ENCODE peak calls at places on chromosomes 11 and 22, in five cellular contexts. R, G, M, D and B are unnamed samples.
A peak's percentile ranks its signal among the peaks of the same experiment; 100 is the strongest.

GRCh38 chr11:69467646-69468045 is 13.8 kb upstream of the LINC01488 start:
- DNase-seq in M (no peak), G (peak; percentile 51), D (no peak), R (no peak), B (no peak)

GRCh38 chr11:2569731-2570210 is 125.0 kb downstream of the KCNQ1 start:
- DNase-seq in R (no peak), M (no peak), G (no peak), D (no peak), B (no peak)

GRCh38 chr22:46812034-46812605 is 49.7 kb downstream of the TBC1D22A start:
- DNase-seq in D (no peak), G (no peak), R (no peak), M (no peak), B (no peak)

GRCh38 chr22:20857838-20858614 is 585 bp downstream of the PI4KA start:
- DNase-seq in R (peak; percentile 72), G (peak; percentile 100), M (peak; percentile 78), D (peak; percentile 27), B (peak; percentile 76)

GRCh38 chr11:78424334-78425270 is 7.0 kb upstream of the GAB2 start:
- DNase-seq in R (no peak), M (no peak), D (peak; percentile 70), G (no peak), B (no peak)

GRCh38 chr11:2304156-2305139 is 2.6 kb downstream of the TSPAN32 start:
- DNase-seq in M (no peak), D (no peak), G (no peak), R (no peak), B (no peak)

GRCh38 chr22:41401781-41402648 is 20.3 kb downstream of the TEF start:
- DNase-seq in G (no peak), M (no peak), D (no peak), R (no peak), B (no peak)

GRCh38 chr22:50189184-50189848 is 3.6 kb downstream of the TRABD start:
- DNase-seq in R (no peak), G (no peak), M (no peak), D (no peak), B (no peak)

GRCh38 chr22:20238567-20239062 is 29.5 kb downstream of the RTN4R start:
- DNase-seq in G (peak; percentile 99), R (peak; percentile 34), D (no peak), M (peak; percentile 94), B (peak; percentile 98)

GRCh38 chr11:119691020-119691666 is 37.9 kb downstream of the NECTIN1 start:
- DNase-seq in D (no peak), M (no peak), G (peak; percentile 44), R (no peak), B (no peak)

GRCh38 chr11:119694334-119694733 is 34.7 kb downstream of the NECTIN1 start:
- DNase-seq in G (no peak), R (no peak), M (no peak), D (no peak), B (no peak)

GRCh38 chr11:119692547-119692834 is 36.5 kb downstream of the NECTIN1 start:
- DNase-seq in M (no peak), G (no peak), D (no peak), R (no peak), B (no peak)

GRCh38 chr11:119693253-119693815 is 35.7 kb downstream of the NECTIN1 start:
- DNase-seq in D (no peak), G (no peak), M (no peak), R (no peak), B (no peak)

DNA sequence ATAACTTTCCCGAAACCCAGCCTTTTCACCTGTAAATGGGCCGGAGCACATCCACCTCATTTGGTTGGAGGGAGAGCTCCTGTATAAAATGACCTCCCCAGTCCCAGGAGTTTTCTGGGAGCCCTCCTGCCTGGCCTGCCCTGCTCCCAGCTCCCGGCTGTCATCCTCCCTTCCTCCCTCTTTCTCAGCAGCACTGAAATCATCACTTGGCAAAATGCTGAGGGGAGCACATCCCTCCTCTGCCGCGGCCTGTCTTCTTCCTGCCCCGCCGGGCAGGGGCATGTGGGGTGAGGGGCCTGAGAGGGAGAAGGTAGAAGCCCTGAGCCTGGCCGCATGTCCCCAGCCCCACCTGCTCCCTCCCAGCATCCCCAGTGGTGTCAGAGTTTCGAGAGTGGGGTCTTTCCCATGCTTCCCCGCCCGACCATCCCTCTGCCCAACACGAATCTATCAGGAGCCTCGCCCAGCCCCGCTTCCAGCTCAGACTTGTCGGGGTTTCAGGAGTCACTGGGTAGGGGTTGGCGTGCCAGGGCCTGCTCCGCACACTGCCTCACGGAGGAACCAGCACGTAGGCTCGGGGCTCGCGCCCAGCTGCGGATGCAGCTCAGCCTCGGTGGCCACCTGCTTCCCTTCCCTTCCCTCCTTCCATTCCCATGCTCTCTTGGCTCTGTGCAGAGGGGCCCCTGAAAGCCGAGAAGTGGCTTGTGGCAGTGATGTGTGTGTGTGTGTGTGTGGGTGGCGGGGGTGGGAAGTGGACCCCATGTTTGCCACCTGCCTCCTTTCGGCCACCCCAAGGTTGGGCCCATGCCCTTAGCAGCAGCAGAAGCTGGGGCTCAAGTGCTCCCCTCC is 37.1 kb downstream of the NECTIN1 start:
- DNase-seq in R (no peak), M (no peak), D (no peak), G (no peak), B (no peak)
- TF ChIP-seq POLR2A in R (no peak), M (no peak), D (no peak), G (no peak), B (no peak)

GRCh38 chr11:124174001-124174400 is 9.1 kb upstream of the OR10D3 start:
- DNase-seq in D (no peak), M (no peak), G (peak; percentile 38), R (no peak), B (no peak)
- TF ChIP-seq TAF1 in D (no peak), M (no peak), G (no peak), R (no peak), B (no peak)

GRCh38 chr11:22625448-22626287 is at the start of gene FANCF:
- DNase-seq in R (peak; percentile 96), D (peak; percentile 100), M (peak; percentile 43), G (peak; percentile 97), B (peak; percentile 63)
- TF ChIP-seq POLR2A in R (peak; percentile 85), D (peak; percentile 81), M (peak; percentile 75), G (peak; percentile 83), B (peak; percentile 78)

GRCh38 chr11:72225411-72225951 is 914 bp downstream of the INPPL1 start:
- DNase-seq in D (no peak), M (no peak), R (no peak), G (no peak), B (no peak)
- TF ChIP-seq TAF1 in D (no peak), M (no peak), R (no peak), G (no peak), B (no peak)

GRCh38 chr11:66418986-66419308 is 1.9 kb upstream of the NPAS4 start:
- DNase-seq in M (no peak), R (no peak), G (no peak), D (no peak), B (no peak)

GRCh38 chr11:66421492-66422205 is 814 bp downstream of the NPAS4 start:
- DNase-seq in G (peak; percentile 91), R (peak; percentile 85), D (peak; percentile 37), M (peak; percentile 81), B (peak; percentile 86)

GRCh38 chr11:66418168-66418985 is 2.5 kb upstream of the NPAS4 start:
- DNase-seq in M (no peak), D (peak; percentile 21), R (peak; percentile 68), G (peak; percentile 74), B (peak; percentile 49)

GRCh38 chr11:66419825-66420224 is 1.0 kb upstream of the NPAS4 start:
- DNase-seq in M (no peak), R (no peak), G (no peak), D (no peak), B (no peak)

GRCh38 chr11:66420671-66421476 is at the start of gene NPAS4:
- DNase-seq in R (no peak), G (no peak), D (no peak), M (no peak), B (no peak)
- TF ChIP-seq POLR2A in R (no peak), G (no peak), D (no peak), M (no peak), B (no peak)

GRCh38 chr11:130474637-130475400 is 26.4 kb downstream of the ADAMTS15 start:
- DNase-seq in G (no peak), M (no peak), R (no peak), D (no peak), B (no peak)

GRCh38 chr11:130477646-130478203 is 29.3 kb downstream of the ADAMTS15 start:
- DNase-seq in D (no peak), G (no peak), R (no peak), M (no peak), B (no peak)

GRCh38 chr11:130476922-130477491 is 28.6 kb downstream of the ADAMTS15 start:
- DNase-seq in G (no peak), M (no peak), D (no peak), R (no peak), B (no peak)

GRCh38 chr11:130475426-130476053 is 27.1 kb downstream of the ADAMTS15 start:
- DNase-seq in M (no peak), D (no peak), G (no peak), R (no peak), B (no peak)

GRCh38 chr11:130476200-130476921 is 27.9 kb downstream of the ADAMTS15 start:
- DNase-seq in M (no peak), D (no peak), G (no peak), R (no peak), B (no peak)
- TF ChIP-seq TAF1 in M (no peak), D (no peak), G (no peak), R (no peak), B (no peak)

DNA sequence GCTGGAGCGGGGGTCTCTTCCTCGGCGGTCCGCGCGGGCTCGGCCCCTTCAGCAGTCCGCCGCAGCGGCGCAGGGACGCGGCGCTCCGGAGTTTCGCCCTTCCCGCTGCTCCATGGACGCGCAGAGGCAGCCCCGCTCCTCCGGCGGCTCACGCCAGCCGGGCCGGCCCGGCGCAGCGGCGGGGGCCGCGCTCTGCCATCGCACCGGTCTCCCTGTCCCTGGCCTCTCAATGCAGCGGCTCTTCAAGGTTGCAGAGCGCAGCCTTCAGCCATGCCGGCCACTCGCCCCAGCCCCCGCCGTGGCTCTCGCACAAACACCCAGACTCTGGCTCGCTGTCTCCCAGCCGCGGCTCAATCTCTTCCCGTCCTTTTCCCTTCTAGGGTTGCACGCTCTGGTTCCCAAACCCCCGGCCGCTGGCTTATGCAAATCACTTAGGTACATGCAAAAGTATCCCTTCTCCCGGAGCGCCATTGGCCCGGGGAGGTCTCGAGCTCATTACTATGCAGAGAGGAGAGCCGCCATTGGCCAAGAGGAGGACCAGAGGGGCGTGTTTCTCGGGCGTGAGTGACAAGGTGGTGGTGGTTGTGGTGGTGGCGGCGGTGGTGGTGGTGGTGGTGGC is at the start of gene LGR4:
- DNase-seq in G (peak; percentile 95), D (no peak), M (peak; percentile 48), R (peak; percentile 97), B (peak; percentile 73)
- TF ChIP-seq POLR2A in G (peak; percentile 52), D (no peak), M (no peak), R (peak; percentile 80), B (no peak)

DNA sequence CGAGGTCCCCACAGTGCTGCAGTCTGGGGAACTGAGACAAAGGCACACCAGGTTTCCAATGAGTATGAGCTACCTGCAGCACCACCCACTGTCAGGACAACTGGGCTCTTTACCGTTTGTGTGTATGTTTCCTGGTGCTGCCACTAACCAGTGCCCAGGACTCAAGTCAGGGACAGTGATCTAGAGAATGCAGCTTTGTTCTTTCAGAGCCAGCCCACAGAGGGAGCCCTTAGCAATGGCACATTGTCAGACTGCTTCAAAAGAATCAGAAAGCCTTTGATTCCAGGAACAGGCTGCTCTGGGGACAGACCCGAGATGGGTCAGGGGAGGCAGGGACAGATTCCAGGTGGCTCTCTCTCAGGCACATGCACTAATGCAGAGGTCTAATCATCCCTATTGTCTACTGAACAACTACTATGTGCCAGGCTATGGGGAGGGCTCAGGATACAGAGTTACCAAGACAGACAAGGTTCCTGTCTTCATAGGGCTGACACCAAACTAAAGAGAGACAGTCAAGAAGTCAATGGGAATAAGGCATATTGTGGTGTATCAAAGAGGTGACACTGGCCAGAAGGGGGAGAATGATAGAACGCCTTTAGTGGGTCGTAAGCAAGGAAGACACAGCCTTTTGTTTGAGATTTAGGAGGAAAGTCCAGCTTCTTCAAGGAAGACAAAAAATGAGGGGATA is 103.7 kb downstream of the VPREB1 start:
- DNase-seq in R (no peak), D (no peak), M (no peak), G (no peak), B (no peak)
- TF ChIP-seq TAF1 in R (no peak), D (no peak), M (no peak), G (no peak), B (no peak)